ENCODE peak calls at places on chromosomes 4 and X, in five cellular contexts. One of them, this sample, is unnamed.

GRCh38 chrX:3046253-3046909 is 5.1 kb downstream of the ARSF start:
- DNase-seq in tibial artery: no peak
- DNase-seq in left ventricle myocardium inferior: no peak
- DNase-seq in A549: no peak
- DNase-seq in IMR-90: no peak
- DNase-seq in this sample: no peak

GRCh38 chr4:154739111-154739510 is 4.7 kb upstream of the LRAT start:
- DNase-seq in tibial artery: no peak
- DNase-seq in left ventricle myocardium inferior: no peak
- DNase-seq in A549: no peak
- DNase-seq in IMR-90: no peak
- DNase-seq in this sample: no peak

GRCh38 chr4:78862314-78862737 is 76.9 kb downstream of the PAQR3 start:
- DNase-seq in tibial artery: no peak
- DNase-seq in left ventricle myocardium inferior: no peak
- DNase-seq in A549: no peak
- DNase-seq in IMR-90: no peak
- DNase-seq in this sample: no peak

GRCh38 chrX:20067709-20068315 is 48.9 kb downstream of the MAP7D2 start:
- DNase-seq in tibial artery: peak; percentile 79
- DNase-seq in left ventricle myocardium inferior: peak; percentile 72
- DNase-seq in A549: peak; percentile 44
- DNase-seq in IMR-90: peak; percentile 88
- DNase-seq in this sample: peak; percentile 19

GRCh38 chr4:85824166-85824945 is 349.4 kb downstream of the ARHGAP24 start:
- DNase-seq in tibial artery: no peak
- DNase-seq in left ventricle myocardium inferior: no peak
- DNase-seq in A549: no peak
- DNase-seq in IMR-90: no peak
- DNase-seq in this sample: no peak

GRCh38 chrX:71941771-71942170 is 31.1 kb downstream of the NHSL2 start:
- DNase-seq in tibial artery: no peak
- DNase-seq in left ventricle myocardium inferior: peak; percentile 32
- DNase-seq in A549: no peak
- DNase-seq in IMR-90: peak; percentile 77
- DNase-seq in this sample: no peak

GRCh38 chr4:616911-617643 is 8.3 kb upstream of the PDE6B start:
- DNase-seq in tibial artery: peak; percentile 57
- DNase-seq in left ventricle myocardium inferior: no peak
- DNase-seq in A549: no peak
- DNase-seq in IMR-90: no peak
- DNase-seq in this sample: no peak

GRCh38 chrX:41108007-41108683 is 22.9 kb downstream of the USP9X start:
- DNase-seq in tibial artery: no peak
- DNase-seq in left ventricle myocardium inferior: no peak
- DNase-seq in A549: no peak
- DNase-seq in IMR-90: no peak
- DNase-seq in this sample: no peak

GRCh38 chr4:157804986-157805385 is 367.8 kb downstream of the GASK1B start:
- DNase-seq in tibial artery: no peak
- DNase-seq in left ventricle myocardium inferior: no peak
- DNase-seq in A549: no peak
- DNase-seq in IMR-90: no peak
- DNase-seq in this sample: no peak

GRCh38 chrX:17779434-17779833 is 42.1 kb downstream of the SCML1 start:
- DNase-seq in tibial artery: no peak
- DNase-seq in left ventricle myocardium inferior: no peak
- DNase-seq in A549: no peak
- DNase-seq in IMR-90: no peak
- DNase-seq in this sample: no peak

GRCh38 chr4:108982786-108983185 is 219.9 kb upstream of the ETNPPL start:
- DNase-seq in tibial artery: no peak
- DNase-seq in left ventricle myocardium inferior: no peak
- DNase-seq in A549: no peak
- DNase-seq in IMR-90: no peak
- DNase-seq in this sample: no peak

GRCh38 chrX:70481871-70482270 is 37.2 kb downstream of the DLG3 start:
- DNase-seq in tibial artery: no peak
- DNase-seq in left ventricle myocardium inferior: no peak
- DNase-seq in A549: no peak
- DNase-seq in IMR-90: no peak
- DNase-seq in this sample: no peak

GRCh38 chrX:119398974-119399771 is at the start of gene SLC25A43:
- DNase-seq in tibial artery: peak; percentile 65
- DNase-seq in left ventricle myocardium inferior: peak; percentile 31
- DNase-seq in A549: peak; percentile 67
- DNase-seq in IMR-90: no peak
- DNase-seq in this sample: peak; percentile 35

DNA sequence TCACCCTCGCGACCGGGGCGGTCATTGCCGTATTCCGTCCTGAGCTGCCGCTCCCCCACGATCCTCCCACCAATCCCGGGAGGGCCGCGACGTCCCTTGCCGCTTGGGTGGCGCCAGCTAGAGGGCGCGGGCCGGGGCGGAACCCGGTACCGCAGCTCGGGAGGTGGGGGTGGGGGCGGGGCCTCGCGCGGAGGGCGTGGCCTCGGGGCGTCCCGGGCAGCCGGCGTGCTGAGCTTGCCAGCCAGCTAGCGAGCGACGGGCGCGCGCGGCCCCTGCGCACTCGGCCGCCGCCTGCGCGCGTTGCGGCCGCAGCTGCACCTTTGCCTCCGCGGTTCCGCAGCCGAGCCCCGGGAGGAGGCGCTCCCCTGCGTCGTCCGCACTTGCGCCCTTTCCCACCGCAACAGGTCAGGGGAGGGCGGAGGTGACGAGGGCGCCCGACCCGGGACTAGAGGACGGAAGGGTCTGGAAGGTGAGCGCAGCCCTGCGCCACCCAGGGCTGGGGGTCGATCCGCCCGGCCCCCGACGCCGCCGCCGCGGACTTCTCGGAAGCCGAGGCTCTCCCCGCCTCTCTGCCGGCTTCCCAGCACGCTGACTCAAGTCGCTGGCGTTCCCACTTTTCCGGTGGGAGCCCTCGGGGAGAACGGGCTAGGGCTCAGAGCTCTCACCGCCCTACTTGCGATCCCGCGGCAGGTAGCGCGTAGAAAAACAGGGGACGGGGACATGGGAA is at the start of gene AFF1:
- DNase-seq in tibial artery: peak; percentile 98
- DNase-seq in left ventricle myocardium inferior: peak; percentile 94
- DNase-seq in A549: peak; percentile 75
- DNase-seq in IMR-90: peak; percentile 79
- DNase-seq in this sample: peak; percentile 95
- H3K4me1 ChIP-seq in tibial artery: peaks cover 49% of the 10 kb centered on the region
- H3K4me1 ChIP-seq in left ventricle myocardium inferior: peaks cover 53% of the 10 kb centered on the region
- H3K4me1 ChIP-seq in A549: peaks cover 39% of the 10 kb centered on the region
- H3K4me1 ChIP-seq in IMR-90: peaks cover 5% of the 10 kb centered on the region
- H3K4me1 ChIP-seq in this sample: peaks cover 23% of the 10 kb centered on the region

DNA sequence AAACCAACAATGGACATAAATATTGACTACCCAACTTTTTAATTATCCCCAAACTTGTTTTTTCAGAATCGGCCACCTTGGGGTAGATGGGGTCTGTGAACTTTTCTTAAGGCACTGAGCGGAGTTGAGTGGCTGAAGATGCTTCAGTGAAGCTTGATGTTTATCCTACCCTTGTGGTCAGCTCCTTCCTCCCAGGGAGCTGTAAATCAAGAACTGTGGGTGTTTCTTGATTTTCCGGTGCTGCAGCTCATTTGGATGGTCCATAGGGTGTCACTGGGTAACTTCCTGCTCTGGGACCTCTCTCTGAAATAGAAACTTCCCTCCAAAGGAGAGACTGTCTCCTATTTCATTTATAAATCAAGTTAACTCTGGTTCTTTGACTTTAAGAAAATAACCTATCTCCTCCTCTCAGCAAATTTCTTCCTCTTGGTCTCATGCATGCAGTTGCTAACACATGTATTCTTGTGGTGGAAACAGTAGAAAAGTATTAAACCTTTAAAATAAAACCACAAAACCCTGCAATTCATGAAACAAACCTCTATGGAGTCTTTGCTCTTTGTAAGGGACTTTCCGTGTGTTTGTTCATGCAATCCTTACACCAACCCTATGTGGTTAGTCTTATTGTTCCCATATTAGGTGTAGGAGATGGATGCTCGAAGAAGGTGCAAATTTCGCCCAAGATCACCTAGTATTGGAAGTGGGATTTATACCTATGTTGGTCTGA is 110.3 kb downstream of the SHROOM3 start:
- DNase-seq in tibial artery: no peak
- DNase-seq in left ventricle myocardium inferior: no peak
- DNase-seq in A549: no peak
- DNase-seq in IMR-90: peak; percentile 45
- DNase-seq in this sample: peak; percentile 78
- H3K4me1 ChIP-seq in tibial artery: peaks cover 17% of the 10 kb centered on the region
- H3K4me1 ChIP-seq in left ventricle myocardium inferior: peaks cover 8% of the 10 kb centered on the region
- H3K4me1 ChIP-seq in A549: peaks cover 11% of the 10 kb centered on the region
- H3K4me1 ChIP-seq in IMR-90: peaks cover 10% of the 10 kb centered on the region
- H3K4me1 ChIP-seq in this sample: peaks cover 62% of the 10 kb centered on the region

GRCh38 chr4:41539711-41540110 is 1.8 kb downstream of the LIMCH1 start:
- DNase-seq in tibial artery: no peak
- DNase-seq in left ventricle myocardium inferior: no peak
- DNase-seq in A549: no peak
- DNase-seq in IMR-90: no peak
- DNase-seq in this sample: no peak

GRCh38 chr4:41541697-41542096 is 3.7 kb downstream of the LIMCH1 start:
- DNase-seq in tibial artery: peak; percentile 67
- DNase-seq in left ventricle myocardium inferior: no peak
- DNase-seq in A549: no peak
- DNase-seq in IMR-90: no peak
- DNase-seq in this sample: no peak

GRCh38 chr4:41538887-41539498 is 1.0 kb downstream of the LIMCH1 start:
- DNase-seq in tibial artery: no peak
- DNase-seq in left ventricle myocardium inferior: peak; percentile 20
- DNase-seq in A549: no peak
- DNase-seq in IMR-90: no peak
- DNase-seq in this sample: no peak

GRCh38 chr4:41542526-41543270 is 4.7 kb downstream of the LIMCH1 start:
- DNase-seq in tibial artery: no peak
- DNase-seq in left ventricle myocardium inferior: no peak
- DNase-seq in A549: no peak
- DNase-seq in IMR-90: no peak
- DNase-seq in this sample: peak; percentile 49

GRCh38 chr4:41540687-41541086 is 2.7 kb downstream of the LIMCH1 start:
- DNase-seq in tibial artery: no peak
- DNase-seq in left ventricle myocardium inferior: no peak
- DNase-seq in A549: no peak
- DNase-seq in IMR-90: no peak
- DNase-seq in this sample: no peak
- H3K4me1 ChIP-seq in tibial artery: peaks cover 98% of the 10 kb centered on the region
- H3K4me1 ChIP-seq in left ventricle myocardium inferior: peaks cover 100% of the 10 kb centered on the region
- H3K4me1 ChIP-seq in A549: peaks cover 72% of the 10 kb centered on the region
- H3K4me1 ChIP-seq in IMR-90: no peaks in the 10 kb centered on the region
- H3K4me1 ChIP-seq in this sample: peaks cover 43% of the 10 kb centered on the region

GRCh38 chrX:153874091-153874365 is 11.9 kb downstream of the L1CAM start:
- DNase-seq in tibial artery: no peak
- DNase-seq in left ventricle myocardium inferior: no peak
- DNase-seq in A549: no peak
- DNase-seq in IMR-90: no peak
- DNase-seq in this sample: no peak
- H3K4me1 ChIP-seq in tibial artery: no peaks in the 10 kb centered on the region
- H3K4me1 ChIP-seq in left ventricle myocardium inferior: no peaks in the 10 kb centered on the region
- H3K4me1 ChIP-seq in A549: no peaks in the 10 kb centered on the region
- H3K4me1 ChIP-seq in IMR-90: no peaks in the 10 kb centered on the region
- H3K4me1 ChIP-seq in this sample: no peaks in the 10 kb centered on the region

DNA sequence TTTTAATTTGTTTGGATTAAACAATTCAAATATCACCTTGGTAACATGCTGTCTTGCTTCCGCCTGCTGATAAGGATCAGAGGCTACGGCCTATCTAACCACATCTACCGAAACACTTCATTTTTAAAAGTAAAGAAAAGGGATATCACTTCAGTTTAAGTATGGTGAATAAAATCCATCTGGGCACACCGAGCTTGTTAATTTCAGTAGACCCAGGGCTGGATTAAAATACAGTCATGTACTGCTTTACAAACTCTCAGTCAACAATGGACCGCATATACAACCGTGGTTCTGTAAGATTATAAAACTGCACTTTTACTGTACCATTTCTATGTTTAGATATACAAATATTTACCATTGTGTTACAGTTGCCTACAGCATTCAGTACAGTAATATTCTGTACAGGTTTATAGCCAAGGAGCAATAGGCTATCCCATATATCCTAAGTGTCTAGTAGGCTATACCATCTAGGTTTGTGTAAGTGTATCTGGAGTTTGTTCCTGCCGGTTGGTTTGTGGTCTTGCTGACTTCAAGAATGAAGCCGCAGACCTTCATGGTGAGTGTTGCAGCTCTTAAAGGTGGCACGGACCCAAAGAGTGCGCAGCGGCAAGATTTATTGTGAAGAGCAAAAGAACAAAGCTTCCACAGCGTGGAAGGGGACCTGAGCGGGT is 40.0 kb downstream of the SEPTIN11 start:
- DNase-seq in tibial artery: no peak
- DNase-seq in left ventricle myocardium inferior: no peak
- DNase-seq in A549: no peak
- DNase-seq in IMR-90: no peak
- DNase-seq in this sample: no peak
- H3K4me1 ChIP-seq in tibial artery: peaks cover 35% of the 10 kb centered on the region
- H3K4me1 ChIP-seq in left ventricle myocardium inferior: peaks cover 60% of the 10 kb centered on the region
- H3K4me1 ChIP-seq in A549: no peaks in the 10 kb centered on the region
- H3K4me1 ChIP-seq in IMR-90: peaks cover 31% of the 10 kb centered on the region
- H3K4me1 ChIP-seq in this sample: peaks cover 57% of the 10 kb centered on the region

GRCh38 chr4:139918994-139919393 is 235.0 kb downstream of the MAML3 start:
- DNase-seq in tibial artery: no peak
- DNase-seq in left ventricle myocardium inferior: no peak
- DNase-seq in A549: no peak
- DNase-seq in IMR-90: no peak
- DNase-seq in this sample: no peak
- H3K4me1 ChIP-seq in tibial artery: peaks cover 78% of the 10 kb centered on the region
- H3K4me1 ChIP-seq in left ventricle myocardium inferior: peaks cover 77% of the 10 kb centered on the region
- H3K4me1 ChIP-seq in A549: peaks cover 72% of the 10 kb centered on the region
- H3K4me1 ChIP-seq in IMR-90: peaks cover 16% of the 10 kb centered on the region
- H3K4me1 ChIP-seq in this sample: peaks cover 31% of the 10 kb centered on the region

This sample was measured in SJSA1.